ENCODE peak calls at places on chromosome X, in four cellular contexts. C is HepG2, Q is K562, A is HCT116. I is an unnamed sample. For H3K4me1, the result is how much of the 10 kb centered on the place peaks cover.

GRCh38 chrX:103847174-103847870 is 15.3 kb upstream of the RAB9B start:
- DNase-seq in C (no peak), Q (no peak), A (no peak), I (no peak)

GRCh38 chrX:105051364-105051763 is 169.1 kb downstream of the TEX13A start:
- DNase-seq in C (no peak), Q (no peak), A (no peak), I (no peak)

GRCh38 chrX:108473979-108474378 is 34.3 kb downstream of the COL4A5 start:
- DNase-seq in C (no peak), Q (no peak), A (no peak), I (no peak)

GRCh38 chrX:29666361-29666760 is 549.0 kb upstream of the MAGEB2 start:
- DNase-seq in C (no peak), Q (no peak), A (no peak), I (no peak)

GRCh38 chrX:97074400-97074799 is 190.7 kb downstream of the RPA4 start:
- DNase-seq in C (no peak), Q (no peak), A (no peak), I (no peak)

GRCh38 chrX:149607699-149608098 is 12.6 kb upstream of the HSFX2 start:
- DNase-seq in C (no peak), Q (no peak), A (no peak), I (no peak)

GRCh38 chrX:107723501-107723900 is 52.1 kb downstream of the TSC22D3 start:
- DNase-seq in C (no peak), Q (no peak), A (no peak), I (no peak)

GRCh38 chrX:27086221-27086620 is 376.9 kb downstream of the PPP4R3C start:
- DNase-seq in C (no peak), Q (no peak), A (no peak), I (no peak)

GRCh38 chrX:74383611-74384010 is 37.7 kb upstream of the SLC16A2 start:
- DNase-seq in C (peak), Q (no peak), A (peak), I (no peak)

GRCh38 chrX:3811331-3812311 is 98.2 kb upstream of the PRKX start:
- DNase-seq in C (peak), Q (peak), A (peak), I (no peak)

GRCh38 chrX:13128104-13128503 is 83.7 kb upstream of the FAM9C start:
- DNase-seq in C (no peak), Q (no peak), A (no peak), I (no peak)

GRCh38 chrX:12824944-12825343 is 33.7 kb downstream of the PRPS2 start:
- DNase-seq in C (no peak), Q (no peak), A (no peak), I (no peak)

GRCh38 chrX:104112326-104112951 is at the start of gene ZCCHC18:
- DNase-seq in C (peak), Q (peak), A (no peak), I (no peak)

GRCh38 chrX:69493193-69493592 is 10.9 kb upstream of the NALF2 start:
- DNase-seq in C (peak), Q (peak), A (peak), I (no peak)

GRCh38 chrX:153380691-153381090 is 20.5 kb downstream of the PNMA6E start:
- DNase-seq in C (no peak), Q (no peak), A (no peak), I (no peak)

GRCh38 chrX:151359931-151360871 is 36.8 kb upstream of the VMA21 start:
- DNase-seq in C (peak), Q (peak), A (no peak), I (no peak)

GRCh38 chrX:77918568-77918967 is 8.1 kb downstream of the ATP7A start:
- DNase-seq in C (no peak), Q (no peak), A (no peak), I (no peak)

GRCh38 chrX:15745179-15745578 is 7.1 kb downstream of the CA5B start:
- DNase-seq in C (peak), Q (no peak), A (no peak), I (no peak)

GRCh38 chrX:67612231-67612630 is 68.4 kb downstream of the AR start:
- DNase-seq in C (no peak), Q (no peak), A (no peak), I (no peak)

GRCh38 chrX:139881572-139881971 is 51.3 kb downstream of the ATP11C start:
- DNase-seq in C (no peak), Q (no peak), A (no peak), I (no peak)

GRCh38 chrX:39149761-39150160 is 348.5 kb downstream of the MID1IP1 start:
- DNase-seq in C (peak), Q (peak), A (no peak), I (peak)

GRCh38 chrX:154090731-154091130 is 6.8 kb downstream of the MECP2 start:
- DNase-seq in C (no peak), Q (no peak), A (no peak), I (no peak)

GRCh38 chrX:53284684-53285447 is 3.5 kb upstream of the IQSEC2 start:
- DNase-seq in C (peak), Q (peak), A (no peak), I (no peak)

GRCh38 chrX:13015536-13016236 is 28.7 kb downstream of the FAM9C start:
- DNase-seq in C (no peak), Q (no peak), A (no peak), I (no peak)

GRCh38 chrX:78331708-78332107 is 4.3 kb upstream of the CYSLTR1 start:
- DNase-seq in C (no peak), Q (no peak), A (no peak), I (no peak)

GRCh38 chrX:27987862-27988646 is 6.8 kb upstream of the DCAF8L1 start:
- DNase-seq in C (peak), Q (no peak), A (no peak), I (no peak)

GRCh38 chrX:55342533-55343501 is 78.1 kb upstream of the PAGE3 start:
- DNase-seq in C (peak), Q (peak), A (no peak), I (peak)

GRCh38 chrX:69124108-69124507 is 41.1 kb downstream of the PJA1 start:
- DNase-seq in C (no peak), Q (no peak), A (no peak), I (no peak)

GRCh38 chrX:38066934-38067333 is 60.6 kb downstream of the SYTL5 start:
- DNase-seq in C (no peak), Q (peak), A (no peak), I (no peak)

GRCh38 chrX:154444001-154444754 is at the start of gene FAM50A:
- DNase-seq in C (no peak), Q (peak), A (no peak), I (no peak)

GRCh38 chrX:96474357-96475125 is 210.1 kb upstream of the DIAPH2 start:
- DNase-seq in C (no peak), Q (no peak), A (no peak), I (no peak)

GRCh38 chrX:15714529-15714928 is 23.5 kb upstream of the CA5B start:
- DNase-seq in C (no peak), Q (no peak), A (no peak), I (no peak)

GRCh38 chrX:40291553-40291952 is 193.8 kb upstream of the BCOR start:
- DNase-seq in C (no peak), Q (no peak), A (no peak), I (no peak)

GRCh38 chrX:31609130-31609529 is 537.3 kb upstream of the FTHL17 start:
- DNase-seq in C (no peak), Q (no peak), A (no peak), I (no peak)

GRCh38 chrX:23332101-23332887 is 2.4 kb upstream of the PTCHD1 start:
- DNase-seq in C (no peak), Q (no peak), A (no peak), I (no peak)

GRCh38 chrX:119778829-119779228 is 12.6 kb downstream of the RPL39 start:
- DNase-seq in C (no peak), Q (no peak), A (no peak), I (no peak)

GRCh38 chrX:119784747-119785446 is 6.5 kb downstream of the RPL39 start:
- DNase-seq in C (no peak), Q (peak), A (no peak), I (peak)

DNA sequence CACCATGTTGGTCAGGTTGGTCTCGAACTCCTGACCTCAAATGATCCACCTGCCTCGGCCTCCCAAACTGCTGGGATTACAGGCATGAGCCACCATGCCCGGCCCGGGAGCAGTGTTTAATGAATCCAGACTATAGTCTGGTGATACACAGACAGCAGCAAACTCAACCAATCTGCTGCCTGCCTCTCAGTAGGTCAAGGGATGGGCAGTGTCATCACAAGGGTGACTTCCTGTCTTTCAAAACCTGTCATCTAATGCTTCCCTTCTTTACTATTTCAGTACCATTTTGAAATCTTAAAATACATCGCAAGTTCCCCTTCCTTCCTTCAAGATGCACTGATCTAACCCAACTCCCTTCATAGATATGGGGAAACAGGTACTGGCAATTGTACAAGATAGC is 8.4 kb downstream of the RPL39 start:
- DNase-seq in C (no peak), Q (no peak), A (no peak), I (no peak)
- H3K27ac ChIP-seq in C (no peak), Q (no peak), A (no peak), I (no peak)

GRCh38 chrX:44903107-44903506 is 30.1 kb downstream of the KDM6A start:
- DNase-seq in C (peak), Q (peak), A (peak), I (peak)
- H3K4me1 ChIP-seq in C (half or more), Q (under half), A (under half), I (under half)

GRCh38 chrX:125210146-125210545 is 109.5 kb upstream of the TEX13C start:
- DNase-seq in C (no peak), Q (no peak), A (no peak), I (no peak)
- TF ChIP-seq TCF7L2 in C (no peak), Q (no peak), A (no peak), I (no peak)

DNA sequence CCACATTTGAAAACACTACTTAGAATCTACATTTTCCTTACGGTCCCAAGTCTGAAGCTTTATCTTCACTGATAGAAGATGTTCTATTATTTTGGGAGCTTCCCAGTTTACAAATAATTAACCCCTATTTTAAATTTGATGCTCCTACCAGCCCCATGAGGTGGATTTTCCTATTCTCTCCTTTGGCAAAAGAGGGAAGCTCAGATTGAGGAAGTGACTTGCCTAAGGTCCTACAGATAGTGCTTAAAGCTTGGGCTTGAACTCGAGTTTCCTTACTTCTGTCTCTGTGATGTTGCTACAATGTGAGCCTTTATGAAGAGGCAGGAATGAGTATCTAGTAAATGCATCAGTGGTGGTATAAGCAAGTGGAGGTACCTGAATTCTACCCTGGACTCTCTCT is 27.5 kb downstream of the HEPH start:
- DNase-seq in C (no peak), Q (no peak), A (no peak), I (no peak)
- H3K27ac ChIP-seq in C (no peak), Q (no peak), A (no peak), I (no peak)

GRCh38 chrX:72126048-72126415 is 5.7 kb downstream of the RTL5 start:
- DNase-seq in C (no peak), Q (no peak), A (no peak), I (no peak)

GRCh38 chrX:72123471-72124185 is 8.1 kb downstream of the RTL5 start:
- DNase-seq in C (no peak), Q (no peak), A (no peak), I (no peak)

GRCh38 chrX:72125331-72126047 is 6.2 kb downstream of the RTL5 start:
- DNase-seq in C (no peak), Q (no peak), A (no peak), I (no peak)

GRCh38 chrX:72122621-72123275 is 9.0 kb downstream of the RTL5 start:
- DNase-seq in C (no peak), Q (no peak), A (no peak), I (no peak)

DNA sequence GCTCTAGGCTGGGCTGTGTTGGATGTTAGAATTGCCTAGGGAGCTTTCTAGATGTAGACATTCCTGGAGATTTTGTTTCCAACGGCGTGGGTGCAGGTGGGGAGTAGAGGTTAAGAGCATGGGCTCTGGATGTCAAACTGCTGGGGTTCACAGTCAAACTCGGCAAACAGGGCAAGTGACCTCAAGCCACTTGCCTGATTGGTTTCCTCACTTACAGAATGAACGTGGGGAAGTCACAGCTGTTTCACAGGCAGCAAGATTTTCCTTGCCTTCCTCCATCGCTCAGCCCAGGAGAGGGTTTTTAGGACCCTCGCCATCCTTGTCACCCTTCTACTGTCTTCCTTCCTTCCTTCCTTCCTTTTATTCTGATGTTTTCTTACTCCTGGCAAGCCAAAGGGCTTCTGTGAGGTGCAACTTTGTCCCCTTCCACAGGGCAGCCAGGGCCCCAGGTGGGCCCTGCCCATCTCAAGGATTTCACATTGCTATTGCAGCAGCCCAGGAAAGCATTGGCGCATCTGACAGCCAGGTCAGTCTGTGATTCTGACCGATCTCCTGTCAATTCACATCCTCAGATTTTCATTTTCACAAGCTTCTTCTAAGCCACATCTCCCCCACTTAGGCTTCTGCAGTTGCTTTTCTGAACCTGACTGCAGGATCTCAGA is 7.0 kb downstream of the RTL5 start:
- DNase-seq in C (no peak), Q (no peak), A (no peak), I (no peak)
- H3K4me1 ChIP-seq in C (under half), Q (under half), A (under half), I (under half)

I was measured in Panc1.